ENCODE peak calls at places on chromosome 12, in six cellular contexts. R is mucosa of descending colon, K is fibroblast of villous mesenchyme, F is brain microvascular endothelial cell, W is neuronal stem cell, M is adipocyte. S is an unnamed sample.

GRCh38 chr12:108854453-108855283 is 2.7 kb downstream of the SSH1 start:
- DNase-seq in F (peak), W (no peak), R (no peak), M (peak), K (peak), S (peak)

GRCh38 chr12:52423661-52424503 is 10.3 kb downstream of the KRT75 start:
- DNase-seq in F (no peak), R (no peak), M (no peak), W (no peak), K (no peak), S (no peak)

GRCh38 chr12:62715086-62715786 is 219.7 kb downstream of the PPM1H start:
- DNase-seq in M (no peak), F (no peak), W (peak), K (no peak), R (no peak), S (no peak)

GRCh38 chr12:115267464-115267863 is 583.5 kb upstream of the TBX3 start:
- DNase-seq in K (no peak), M (peak), R (no peak), F (no peak), W (no peak), S (no peak)

GRCh38 chr12:130192667-130193345 is 30.5 kb downstream of the FZD10 start:
- DNase-seq in K (no peak), R (no peak), M (no peak), F (no peak), W (no peak), S (no peak)

GRCh38 chr12:80837342-80837978 is 100.3 kb downstream of the LIN7A start:
- DNase-seq in F (peak), M (peak), R (peak), W (peak), K (peak), S (no peak)

GRCh38 chr12:52243774-52244614 is 11.0 kb downstream of the KRT7 start:
- DNase-seq in W (no peak), R (peak), M (peak), K (peak), F (peak), S (peak)

GRCh38 chr12:59548930-59549329 is 46.9 kb upstream of the SLC16A7 start:
- DNase-seq in M (no peak), R (peak), W (no peak), K (no peak), F (no peak), S (no peak)

GRCh38 chr12:26767116-26767515 is 65.9 kb downstream of the ITPR2 start:
- DNase-seq in F (no peak), W (no peak), M (no peak), K (no peak), R (no peak), S (no peak)

GRCh38 chr12:114403690-114404450 is 2.1 kb downstream of the TBX5 start:
- DNase-seq in K (peak), R (no peak), M (no peak), W (peak), F (no peak), S (no peak)

GRCh38 chr12:116687888-116688287 is 50.0 kb downstream of the SPRING1 start:
- DNase-seq in W (no peak), K (no peak), R (peak), M (no peak), F (no peak), S (no peak)

GRCh38 chr12:52687527-52688385 is 7.5 kb upstream of the KRT1 start:
- DNase-seq in F (no peak), K (no peak), M (no peak), R (peak), W (no peak), S (no peak)

GRCh38 chr12:33994857-33995808 is 27.2 kb upstream of the ALG10 start:
- DNase-seq in R (no peak), M (no peak), K (no peak), F (no peak), W (no peak), S (no peak)

GRCh38 chr12:108833757-108834472 is 23.5 kb downstream of the SSH1 start:
- DNase-seq in W (no peak), M (peak), R (no peak), K (peak), F (peak), S (peak)

GRCh38 chr12:55470088-55470830 is at the start of gene OR6C70:
- DNase-seq in R (no peak), M (no peak), K (no peak), F (no peak), W (no peak), S (no peak)

GRCh38 chr12:25278274-25278673 is 27.5 kb upstream of the KRAS start:
- DNase-seq in W (no peak), M (no peak), F (no peak), K (no peak), R (no peak), S (no peak)

DNA sequence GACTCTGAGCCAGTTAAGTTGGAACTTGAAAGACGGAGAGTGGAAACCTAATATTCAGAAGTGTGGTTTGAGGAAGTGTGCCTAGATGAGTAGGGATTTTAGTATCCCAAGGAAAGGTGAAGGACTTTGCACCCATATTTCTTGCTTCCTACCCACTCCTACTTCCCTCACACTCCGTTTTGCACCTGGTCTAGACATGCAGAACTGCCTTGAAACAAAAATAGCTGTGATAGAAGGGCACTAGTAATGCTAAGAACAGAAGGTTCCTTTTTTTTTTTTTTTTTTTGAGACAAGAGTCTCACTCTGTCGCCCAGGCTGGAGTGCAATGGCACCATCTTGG is 732 bp upstream of the ARF3 start:
- DNase-seq in M (no peak), K (no peak), F (no peak), R (no peak), W (no peak), S (no peak)
- H3K4me3 ChIP-seq in M (peak), K (peak), F (no peak), R (peak), W (no peak), S (peak)

DNA sequence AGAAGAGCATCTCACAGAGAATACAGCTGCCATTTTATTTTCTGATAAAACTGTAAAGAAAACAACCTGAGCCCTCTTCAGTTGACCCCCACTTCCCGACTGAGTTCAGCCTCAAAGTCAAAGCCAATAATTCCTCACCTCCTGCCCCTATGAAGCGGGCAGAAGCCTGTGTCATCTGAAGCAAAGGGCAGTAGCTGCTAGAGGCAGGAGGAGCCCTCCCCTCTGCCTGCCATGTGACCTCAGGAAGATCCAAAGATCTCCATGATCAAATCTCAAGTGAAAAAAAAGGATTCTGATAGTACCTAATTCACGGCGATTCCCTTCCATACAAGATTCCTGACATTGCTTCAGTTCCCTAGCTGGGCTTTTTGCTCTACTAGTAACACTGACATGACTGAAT is 223.1 kb upstream of the CAND1 start:
- DNase-seq in W (no peak), R (no peak), M (no peak), K (no peak), F (no peak), S (no peak)
- H3K4me3 ChIP-seq in W (no peak), R (no peak), M (no peak), K (no peak), F (no peak), S (no peak)

DNA sequence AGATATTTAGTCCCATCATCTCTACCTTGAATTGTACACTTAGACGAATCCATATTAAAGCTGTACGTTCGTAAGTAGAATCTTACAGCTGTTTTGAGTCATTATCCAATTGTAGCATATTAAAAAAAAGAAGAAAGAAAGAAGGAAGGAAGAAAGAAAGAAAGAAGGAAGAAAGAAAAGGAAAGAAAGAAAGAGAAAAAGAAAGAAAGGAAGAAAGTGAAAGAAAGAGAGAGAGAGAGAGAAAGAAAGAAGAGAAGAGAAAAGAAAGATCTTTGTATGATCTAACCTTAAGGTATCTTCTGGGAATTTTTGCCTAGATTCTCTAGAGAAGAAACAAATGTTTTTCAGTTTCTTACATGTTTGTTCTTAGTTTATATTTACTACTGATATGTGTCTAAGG is 2.5 kb downstream of the DCN start:
- DNase-seq in W (no peak), R (no peak), M (no peak), F (no peak), K (no peak), S (no peak)
- H3K4me3 ChIP-seq in W (no peak), R (no peak), M (peak), F (peak), K (peak), S (peak)

DNA sequence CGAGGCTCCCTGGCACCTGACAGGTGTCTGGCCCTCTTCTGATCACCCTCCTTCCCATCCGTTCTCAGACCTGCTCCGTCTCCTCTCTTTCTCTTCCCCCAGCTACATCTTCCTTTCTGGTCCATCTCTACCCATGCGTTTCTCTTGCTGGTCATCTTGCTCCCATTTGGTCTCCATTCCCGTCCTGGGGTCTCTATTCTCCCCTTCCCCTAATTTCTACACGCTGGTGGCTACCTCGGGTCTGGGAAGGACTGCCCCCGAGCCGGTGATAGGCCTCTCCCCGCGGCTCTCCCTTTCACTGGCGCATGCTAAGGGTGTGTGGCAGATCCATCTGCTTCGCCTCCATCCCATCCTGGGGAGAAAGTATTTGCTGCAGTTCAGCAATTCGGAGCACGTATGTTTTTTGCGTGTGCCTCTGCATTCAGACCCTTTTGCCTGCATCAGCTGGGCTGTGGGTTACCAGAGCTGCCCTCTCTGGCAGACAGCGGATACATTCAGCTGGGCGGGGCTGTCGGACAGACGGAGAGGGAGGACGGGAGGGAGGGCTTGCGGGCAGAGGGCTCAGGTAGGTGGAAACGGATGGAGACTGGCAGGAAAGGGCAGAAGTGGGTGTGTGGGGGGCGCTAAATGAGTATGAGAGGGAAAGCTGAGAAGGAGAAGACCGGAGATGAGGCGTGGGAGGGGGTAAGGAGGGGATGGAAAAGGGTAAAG is 775 bp downstream of the CLSTN3 start:
- DNase-seq in R (peak), K (peak), F (no peak), W (no peak), M (peak), S (no peak)
- H3K4me3 ChIP-seq in R (no peak), K (peak), F (peak), W (peak), M (no peak), S (peak)

S was measured in BJ.